ENCODE peak calls at places on chromosomes 16 and 17, in five cellular contexts. V is CD4-positive, alpha-beta memory T cell; B is psoas muscle; Z is right lobe of liver; L is left ventricle myocardium inferior. R is an unnamed sample.

GRCh38 chr17:38747385-38748328 is 479 bp downstream of the PCGF2 start:
- DNase-seq in B (peak), Z (no peak), L (peak), V (peak), R (no peak)

GRCh38 chr16:73113326-73113720 is 65.4 kb upstream of the ZFHX3 start:
- DNase-seq in Z (no peak), B (no peak), L (no peak), V (no peak), R (no peak)

GRCh38 chr17:1872976-1873375 is 43.2 kb downstream of the RPA1 start:
- DNase-seq in V (no peak), Z (no peak), L (no peak), B (no peak), R (no peak)

GRCh38 chr17:81909231-81909630 is 2.0 kb downstream of the PCYT2 start:
- DNase-seq in V (no peak), B (no peak), L (no peak), Z (no peak), R (no peak)

GRCh38 chr17:54754560-54754959 is 146.1 kb upstream of the TOM1L1 start:
- DNase-seq in B (no peak), Z (peak), V (no peak), L (no peak), R (no peak)

GRCh38 chr16:57766714-57767348 is 31.3 kb downstream of the KATNB1 start:
- DNase-seq in V (no peak), Z (no peak), L (no peak), B (peak), R (no peak)

GRCh38 chr16:88743693-88744519 is 37.6 kb downstream of the CTU2 start:
- DNase-seq in L (peak), V (peak), B (peak), Z (peak), R (peak)

GRCh38 chr16:89924298-89924924 is 1.3 kb downstream of the TUBB3 start:
- DNase-seq in V (peak), Z (no peak), B (no peak), L (no peak), R (no peak)

GRCh38 chr17:10292057-10292931 is 80.5 kb downstream of the MYH13 start:
- DNase-seq in B (peak), Z (no peak), L (peak), V (no peak), R (peak)

GRCh38 chr17:4914009-4914408 is 11.1 kb upstream of the CHRNE start:
- DNase-seq in Z (peak), L (no peak), B (no peak), V (no peak), R (no peak)

GRCh38 chr17:74820037-74820436 is 39.6 kb downstream of the GRIN2C start:
- DNase-seq in B (no peak), L (no peak), V (no peak), Z (no peak), R (no peak)

GRCh38 chr17:83067071-83067717 is 12.2 kb upstream of the METRNL start:
- DNase-seq in Z (peak), L (peak), B (peak), V (peak), R (peak)

GRCh38 chr17:7650509-7651096 is at the start of gene ATP1B2:
- DNase-seq in V (peak), L (peak), B (peak), Z (peak), R (peak)

GRCh38 chr17:57671546-57672204 is 73.4 kb downstream of the CCDC182 start:
- DNase-seq in B (peak), V (peak), L (peak), Z (peak), R (peak)
- H3K4me3 ChIP-seq in B (no peak), V (no peak), L (no peak), Z (no peak), R (no peak)

GRCh38 chr17:77421635-77421982 is 280.8 kb downstream of the SEC14L1 start:
- DNase-seq in L (no peak), V (no peak), B (no peak), Z (no peak), R (no peak)
- H3K4me3 ChIP-seq in L (peak), V (no peak), B (peak), Z (no peak), R (no peak)

GRCh38 chr16:2884041-2884451 is 1.0 kb downstream of the FLYWCH2 start:
- DNase-seq in L (no peak), V (peak), Z (no peak), B (no peak), R (no peak)
- H3K4me3 ChIP-seq in L (peak), V (peak), Z (peak), B (peak), R (peak)

GRCh38 chr16:69313469-69313868 is 2.3 kb downstream of the VPS4A start:
- DNase-seq in B (no peak), V (no peak), Z (peak), L (no peak), R (no peak)

GRCh38 chr16:69311533-69312388 is 611 bp downstream of the VPS4A start:
- DNase-seq in Z (peak), V (peak), L (no peak), B (peak), R (peak)

GRCh38 chr16:69315486-69316311 is 4.5 kb downstream of the VPS4A start:
- DNase-seq in V (peak), L (no peak), Z (peak), B (no peak), R (peak)

GRCh38 chr16:69316595-69317034 is 5.5 kb downstream of the VPS4A start:
- DNase-seq in B (peak), L (no peak), V (peak), Z (peak), R (peak)

GRCh38 chr16:69314534-69314933 is 3.4 kb downstream of the VPS4A start:
- DNase-seq in V (no peak), L (no peak), B (no peak), Z (peak), R (peak)
- H3K4me3 ChIP-seq in V (no peak), L (no peak), B (no peak), Z (no peak), R (no peak)